ENCODE peak calls at places on chromosomes 7 and 10, in seven cellular contexts. One of them, this sample, is unnamed.
A peak's percentile ranks its signal among the peaks of the same experiment; 100 is the strongest.

GRCh38 chr7:116426428-116427156 is 72.9 kb upstream of the CAV2 start:
- DNase-seq in glutamatergic neuron: no peak
- DNase-seq in kidney tubule cell: peak; percentile 89
- DNase-seq in GM23338: no peak
- DNase-seq in fibroblast of lung: peak; percentile 87
- DNase-seq in amniotic stem cell: peak; percentile 84
- DNase-seq in CD4-positive, alpha-beta T cell: no peak
- DNase-seq in this sample: no peak

GRCh38 chr7:80312139-80312661 is 177.6 kb downstream of the GNAI1 start:
- DNase-seq in glutamatergic neuron: no peak
- DNase-seq in kidney tubule cell: peak; percentile 52
- DNase-seq in GM23338: peak; percentile 27
- DNase-seq in fibroblast of lung: peak; percentile 84
- DNase-seq in amniotic stem cell: peak; percentile 64
- DNase-seq in CD4-positive, alpha-beta T cell: no peak
- DNase-seq in this sample: no peak

GRCh38 chr10:60205741-60206140 is 183.9 kb downstream of the ANK3 start:
- DNase-seq in glutamatergic neuron: no peak
- DNase-seq in kidney tubule cell: no peak
- DNase-seq in GM23338: no peak
- DNase-seq in fibroblast of lung: no peak
- DNase-seq in amniotic stem cell: no peak
- DNase-seq in CD4-positive, alpha-beta T cell: no peak
- DNase-seq in this sample: no peak

GRCh38 chr7:135877799-135878198 is 99.4 kb downstream of the MTPN start:
- DNase-seq in glutamatergic neuron: no peak
- DNase-seq in kidney tubule cell: peak; percentile 52
- DNase-seq in GM23338: no peak
- DNase-seq in fibroblast of lung: peak; percentile 83
- DNase-seq in amniotic stem cell: no peak
- DNase-seq in CD4-positive, alpha-beta T cell: no peak
- DNase-seq in this sample: no peak

GRCh38 chr7:130959743-130960207 is 225.8 kb upstream of the KLF14 start:
- DNase-seq in glutamatergic neuron: no peak
- DNase-seq in kidney tubule cell: peak; percentile 74
- DNase-seq in GM23338: peak; percentile 70
- DNase-seq in fibroblast of lung: peak; percentile 87
- DNase-seq in amniotic stem cell: peak; percentile 46
- DNase-seq in CD4-positive, alpha-beta T cell: no peak
- DNase-seq in this sample: no peak

GRCh38 chr10:3714526-3714925 is 70.5 kb downstream of the KLF6 start:
- DNase-seq in glutamatergic neuron: no peak
- DNase-seq in kidney tubule cell: no peak
- DNase-seq in GM23338: no peak
- DNase-seq in fibroblast of lung: no peak
- DNase-seq in amniotic stem cell: peak; percentile 27
- DNase-seq in CD4-positive, alpha-beta T cell: no peak
- DNase-seq in this sample: no peak

GRCh38 chr7:37999673-38000072 is 79.2 kb downstream of the EPDR1 start:
- DNase-seq in glutamatergic neuron: no peak
- DNase-seq in kidney tubule cell: no peak
- DNase-seq in GM23338: no peak
- DNase-seq in fibroblast of lung: peak; percentile 55
- DNase-seq in amniotic stem cell: no peak
- DNase-seq in CD4-positive, alpha-beta T cell: no peak
- DNase-seq in this sample: no peak

GRCh38 chr7:105202561-105203130 is 186.1 kb downstream of the SRPK2 start:
- DNase-seq in glutamatergic neuron: no peak
- DNase-seq in kidney tubule cell: no peak
- DNase-seq in GM23338: no peak
- DNase-seq in fibroblast of lung: peak; percentile 36
- DNase-seq in amniotic stem cell: no peak
- DNase-seq in CD4-positive, alpha-beta T cell: no peak
- DNase-seq in this sample: no peak

GRCh38 chr7:84841809-84842208 is 345.0 kb downstream of the SEMA3D start:
- DNase-seq in glutamatergic neuron: no peak
- DNase-seq in kidney tubule cell: no peak
- DNase-seq in GM23338: no peak
- DNase-seq in fibroblast of lung: peak; percentile 39
- DNase-seq in amniotic stem cell: no peak
- DNase-seq in CD4-positive, alpha-beta T cell: no peak
- DNase-seq in this sample: no peak

GRCh38 chr10:97814996-97815395 is 34.6 kb upstream of the GOLGA7B start:
- DNase-seq in glutamatergic neuron: no peak
- DNase-seq in kidney tubule cell: no peak
- DNase-seq in GM23338: no peak
- DNase-seq in fibroblast of lung: no peak
- DNase-seq in amniotic stem cell: no peak
- DNase-seq in CD4-positive, alpha-beta T cell: no peak
- DNase-seq in this sample: no peak

GRCh38 chr7:36937754-36938551 is 213.7 kb upstream of the AOAH start:
- DNase-seq in glutamatergic neuron: no peak
- DNase-seq in kidney tubule cell: no peak
- DNase-seq in GM23338: no peak
- DNase-seq in fibroblast of lung: no peak
- DNase-seq in amniotic stem cell: no peak
- DNase-seq in CD4-positive, alpha-beta T cell: no peak
- DNase-seq in this sample: no peak

GRCh38 chr7:17099083-17099973 is 199.1 kb upstream of the AHR start:
- DNase-seq in glutamatergic neuron: no peak
- DNase-seq in kidney tubule cell: peak; percentile 66
- DNase-seq in GM23338: no peak
- DNase-seq in fibroblast of lung: peak; percentile 60
- DNase-seq in amniotic stem cell: no peak
- DNase-seq in CD4-positive, alpha-beta T cell: no peak
- DNase-seq in this sample: no peak

GRCh38 chr10:129341131-129341530 is 125.9 kb upstream of the MGMT start:
- DNase-seq in glutamatergic neuron: no peak
- DNase-seq in kidney tubule cell: no peak
- DNase-seq in GM23338: no peak
- DNase-seq in fibroblast of lung: no peak
- DNase-seq in amniotic stem cell: no peak
- DNase-seq in CD4-positive, alpha-beta T cell: no peak
- DNase-seq in this sample: no peak

GRCh38 chr7:149719912-149720335 is 53.5 kb downstream of the ZNF467 start:
- DNase-seq in glutamatergic neuron: peak; percentile 42
- DNase-seq in kidney tubule cell: peak; percentile 44
- DNase-seq in GM23338: no peak
- DNase-seq in fibroblast of lung: no peak
- DNase-seq in amniotic stem cell: no peak
- DNase-seq in CD4-positive, alpha-beta T cell: no peak
- DNase-seq in this sample: no peak

GRCh38 chr10:70508912-70509366 is 30.4 kb downstream of the PALD1 start:
- DNase-seq in glutamatergic neuron: peak; percentile 67
- DNase-seq in kidney tubule cell: no peak
- DNase-seq in GM23338: peak; percentile 36
- DNase-seq in fibroblast of lung: peak; percentile 18
- DNase-seq in amniotic stem cell: no peak
- DNase-seq in CD4-positive, alpha-beta T cell: no peak
- DNase-seq in this sample: no peak

GRCh38 chr7:81233208-81233940 is 314.5 kb upstream of the SEMA3C start:
- DNase-seq in glutamatergic neuron: no peak
- DNase-seq in kidney tubule cell: no peak
- DNase-seq in GM23338: no peak
- DNase-seq in fibroblast of lung: no peak
- DNase-seq in amniotic stem cell: no peak
- DNase-seq in CD4-positive, alpha-beta T cell: no peak
- DNase-seq in this sample: no peak

GRCh38 chr7:15684834-15685233 is 1.6 kb downstream of the MEOX2 start:
- DNase-seq in glutamatergic neuron: no peak
- DNase-seq in kidney tubule cell: no peak
- DNase-seq in GM23338: peak; percentile 39
- DNase-seq in fibroblast of lung: no peak
- DNase-seq in amniotic stem cell: no peak
- DNase-seq in CD4-positive, alpha-beta T cell: no peak
- DNase-seq in this sample: no peak

GRCh38 chr7:12422449-12423320 is 19.0 kb upstream of the VWDE start:
- DNase-seq in glutamatergic neuron: no peak
- DNase-seq in kidney tubule cell: no peak
- DNase-seq in GM23338: peak; percentile 43
- DNase-seq in fibroblast of lung: peak; percentile 16
- DNase-seq in amniotic stem cell: no peak
- DNase-seq in CD4-positive, alpha-beta T cell: no peak
- DNase-seq in this sample: no peak

GRCh38 chr10:18157909-18158308 is 17.7 kb downstream of the CACNB2 start:
- DNase-seq in glutamatergic neuron: no peak
- DNase-seq in kidney tubule cell: peak; percentile 26
- DNase-seq in GM23338: no peak
- DNase-seq in fibroblast of lung: peak; percentile 95
- DNase-seq in amniotic stem cell: no peak
- DNase-seq in CD4-positive, alpha-beta T cell: no peak
- DNase-seq in this sample: no peak

GRCh38 chr7:30321089-30321991 is 36.9 kb downstream of the ZNRF2 start:
- DNase-seq in glutamatergic neuron: no peak
- DNase-seq in kidney tubule cell: no peak
- DNase-seq in GM23338: peak; percentile 48
- DNase-seq in fibroblast of lung: peak; percentile 11
- DNase-seq in amniotic stem cell: no peak
- DNase-seq in CD4-positive, alpha-beta T cell: no peak
- DNase-seq in this sample: no peak

GRCh38 chr10:75396861-75397570 is 4.5 kb downstream of the ZNF503 start:
- DNase-seq in glutamatergic neuron: peak; percentile 49
- DNase-seq in kidney tubule cell: peak; percentile 49
- DNase-seq in GM23338: peak; percentile 63
- DNase-seq in fibroblast of lung: peak; percentile 20
- DNase-seq in amniotic stem cell: no peak
- DNase-seq in CD4-positive, alpha-beta T cell: no peak
- DNase-seq in this sample: no peak

This sample was measured in activated gamma-delta T cell.